ENCODE peak calls at places on chromosomes 11 and 22, in four cellular contexts. One of them, this sample, is unnamed.

GRCh38 chr11:26976389-26976788 is 17.5 kb upstream of the FIBIN start:
- DNase-seq in cortex of kidney: no peak
- DNase-seq in choroid plexus epithelial cell: peak
- DNase-seq in GM23338: no peak
- DNase-seq in this sample: no peak

GRCh38 chr11:134676516-134677287 is 264.7 kb upstream of the B3GAT1 start:
- DNase-seq in cortex of kidney: no peak
- DNase-seq in choroid plexus epithelial cell: no peak
- DNase-seq in GM23338: no peak
- DNase-seq in this sample: no peak

GRCh38 chr22:31972180-31972579 is 27.8 kb downstream of the YWHAH start:
- DNase-seq in cortex of kidney: no peak
- DNase-seq in choroid plexus epithelial cell: no peak
- DNase-seq in GM23338: no peak
- DNase-seq in this sample: no peak

GRCh38 chr22:39336411-39336810 is 13.4 kb upstream of the SYNGR1 start:
- DNase-seq in cortex of kidney: no peak
- DNase-seq in choroid plexus epithelial cell: no peak
- DNase-seq in GM23338: no peak
- DNase-seq in this sample: no peak

GRCh38 chr11:73404048-73404447 is 27.8 kb downstream of the RELT start:
- DNase-seq in cortex of kidney: no peak
- DNase-seq in choroid plexus epithelial cell: peak
- DNase-seq in GM23338: peak
- DNase-seq in this sample: peak

GRCh38 chr11:30445056-30445455 is 122.2 kb downstream of the ARL14EP start:
- DNase-seq in cortex of kidney: no peak
- DNase-seq in choroid plexus epithelial cell: no peak
- DNase-seq in GM23338: peak
- DNase-seq in this sample: no peak

GRCh38 chr22:30435674-30436126 is 10.1 kb downstream of the MTFP1 start:
- DNase-seq in cortex of kidney: no peak
- DNase-seq in choroid plexus epithelial cell: no peak
- DNase-seq in GM23338: no peak
- DNase-seq in this sample: peak

GRCh38 chr11:125091247-125091876 is 20.1 kb downstream of the TMEM218 start:
- DNase-seq in cortex of kidney: no peak
- DNase-seq in choroid plexus epithelial cell: peak
- DNase-seq in GM23338: peak
- DNase-seq in this sample: peak

GRCh38 chr11:61654397-61654829 is 25.8 kb upstream of the DAGLA start:
- DNase-seq in cortex of kidney: no peak
- DNase-seq in choroid plexus epithelial cell: no peak
- DNase-seq in GM23338: no peak
- DNase-seq in this sample: peak

GRCh38 chr11:7899418-7899817 is 31.6 kb downstream of the OR10A6 start:
- DNase-seq in cortex of kidney: no peak
- DNase-seq in choroid plexus epithelial cell: no peak
- DNase-seq in GM23338: no peak
- DNase-seq in this sample: no peak

GRCh38 chr11:68867067-68867466 is 25.4 kb upstream of the CPT1A start:
- DNase-seq in cortex of kidney: no peak
- DNase-seq in choroid plexus epithelial cell: no peak
- DNase-seq in GM23338: no peak
- DNase-seq in this sample: no peak

GRCh38 chr22:29129644-29130201 is 56.9 kb downstream of the KREMEN1 start:
- DNase-seq in cortex of kidney: no peak
- DNase-seq in choroid plexus epithelial cell: no peak
- DNase-seq in GM23338: no peak
- DNase-seq in this sample: no peak

GRCh38 chr11:45580399-45580798 is 85.0 kb downstream of the CHST1 start:
- DNase-seq in cortex of kidney: no peak
- DNase-seq in choroid plexus epithelial cell: peak
- DNase-seq in GM23338: peak
- DNase-seq in this sample: peak

GRCh38 chr11:56624661-56625110 is 10.0 kb upstream of the OR5M1 start:
- DNase-seq in cortex of kidney: no peak
- DNase-seq in choroid plexus epithelial cell: peak
- DNase-seq in GM23338: peak
- DNase-seq in this sample: peak

GRCh38 chr22:39556970-39557811 is 13.4 kb upstream of the CACNA1I start:
- DNase-seq in cortex of kidney: no peak
- DNase-seq in choroid plexus epithelial cell: peak
- DNase-seq in GM23338: peak
- DNase-seq in this sample: no peak

GRCh38 chr11:113474362-113475159 is 637 bp downstream of the DRD2 start:
- DNase-seq in cortex of kidney: no peak
- DNase-seq in choroid plexus epithelial cell: peak
- DNase-seq in GM23338: peak
- DNase-seq in this sample: peak

GRCh38 chr11:63670738-63671321 is 346 bp downstream of the ATL3 start:
- DNase-seq in cortex of kidney: no peak
- DNase-seq in choroid plexus epithelial cell: no peak
- DNase-seq in GM23338: peak
- DNase-seq in this sample: peak

GRCh38 chr22:23504522-23504921 is 75.6 kb downstream of the IGLL1 start:
- DNase-seq in cortex of kidney: no peak
- DNase-seq in choroid plexus epithelial cell: peak
- DNase-seq in GM23338: no peak
- DNase-seq in this sample: no peak